ENCODE peak calls at places on chromosomes 2 and 18, in five cellular contexts. Z is NCI-H2107; W is stimulated activated CD4-positive, alpha-beta T cell treated with anti-CD3 and anti-CD28 coated beads, Interleukin-1b, Interleukin-23, amount 100 ng/mL, for 1 hour; V is fibroblast of mammary gland; J is stimulated activated CD8-positive, alpha-beta memory T cell treated with anti-CD3 and anti-CD28 coated beads, Interleukin-7, amount 100 ng/mL, for 24 hours. P is an unnamed sample.

GRCh38 chr2:232532406-232532805 is 6.4 kb downstream of the CHRND start:
- DNase-seq in Z (no peak), W (no peak), V (no peak), J (no peak), P (no peak)

GRCh38 chr2:241312082-241312481 is 3.4 kb downstream of the HDLBP start:
- DNase-seq in Z (no peak), W (no peak), V (peak), J (no peak), P (no peak)

GRCh38 chr18:70219688-70220087 is 14.2 kb upstream of the RTTN start:
- DNase-seq in Z (no peak), W (no peak), V (no peak), J (no peak), P (no peak)

GRCh38 chr2:26491563-26492167 is 13.7 kb upstream of the OTOF start:
- DNase-seq in Z (no peak), W (no peak), V (no peak), J (no peak), P (no peak)

GRCh38 chr2:219517954-219518778 is 3.9 kb downstream of the ASIC4 start:
- DNase-seq in Z (no peak), W (no peak), V (no peak), J (no peak), P (no peak)

GRCh38 chr2:212863185-212863588 is 288.2 kb downstream of the IKZF2 start:
- DNase-seq in Z (no peak), W (no peak), V (peak), J (peak), P (peak)

GRCh38 chr2:144198116-144198515 is 321.8 kb downstream of the ZEB2 start:
- DNase-seq in Z (no peak), W (no peak), V (peak), J (no peak), P (no peak)

GRCh38 chr2:200863655-200864205 is 728 bp downstream of the CLK1 start:
- DNase-seq in Z (no peak), W (no peak), V (peak), J (no peak), P (no peak)

GRCh38 chr2:127125821-127126220 is 18.9 kb upstream of the BIN1 start:
- DNase-seq in Z (no peak), W (no peak), V (no peak), J (no peak), P (no peak)

GRCh38 chr2:189149981-189150380 is 29.6 kb downstream of the COL5A2 start:
- DNase-seq in Z (no peak), W (no peak), V (peak), J (no peak), P (no peak)

GRCh38 chr2:199339826-199340605 is 117.7 kb downstream of the SATB2 start:
- DNase-seq in Z (no peak), W (no peak), V (peak), J (no peak), P (no peak)

GRCh38 chr18:75455249-75456183 is 28.0 kb upstream of the SMIM21 start:
- DNase-seq in Z (no peak), W (no peak), V (peak), J (no peak), P (peak)

GRCh38 chr2:29560030-29560429 is 361.4 kb downstream of the ALK start:
- DNase-seq in Z (no peak), W (no peak), V (no peak), J (no peak), P (no peak)

GRCh38 chr2:88092773-88093172 is 25.1 kb downstream of the SMYD1 start:
- DNase-seq in Z (no peak), W (no peak), V (no peak), J (no peak), P (no peak)

GRCh38 chr18:2538844-2539243 is 32.5 kb downstream of the METTL4 start:
- DNase-seq in Z (no peak), W (no peak), V (peak), J (no peak), P (no peak)

GRCh38 chr2:189129971-189130370 is 49.6 kb downstream of the COL5A2 start:
- DNase-seq in Z (no peak), W (no peak), V (peak), J (no peak), P (no peak)

GRCh38 chr2:63792523-63792922 is 49.2 kb upstream of the UGP2 start:
- DNase-seq in Z (no peak), W (no peak), V (peak), J (no peak), P (no peak)

GRCh38 chr18:32851936-32852335 is 79.1 kb upstream of the KLHL14 start:
- DNase-seq in Z (no peak), W (no peak), V (peak), J (no peak), P (no peak)

GRCh38 chr2:236219411-236219810 is 44.8 kb downstream of the ASB18 start:
- DNase-seq in Z (no peak), W (no peak), V (no peak), J (no peak), P (no peak)

GRCh38 chr2:85953476-85953875 is 64.7 kb upstream of the ST3GAL5 start:
- DNase-seq in Z (no peak), W (no peak), V (no peak), J (no peak), P (no peak)

GRCh38 chr2:72719416-72719815 is 106.4 kb downstream of the EXOC6B start:
- DNase-seq in Z (no peak), W (no peak), V (peak), J (no peak), P (peak)

GRCh38 chr2:175930504-175930903 is 71.6 kb downstream of the LNPK start:
- DNase-seq in Z (no peak), W (no peak), V (peak), J (no peak), P (no peak)

GRCh38 chr18:37566479-37567060 is 972 bp upstream of the CELF4 start:
- DNase-seq in Z (no peak), W (no peak), V (no peak), J (no peak), P (no peak)

GRCh38 chr2:180799141-180799540 is 181.3 kb upstream of the UBE2E3 start:
- DNase-seq in Z (no peak), W (no peak), V (no peak), J (no peak), P (no peak)